ENCODE peak calls at places on chromosomes 11 and 22, in ten cellular contexts. P is NCI-H1436; Y is choroid plexus epithelial cell; B is T-helper 2 cell; T is HTR-8/SVneo; Q is cardiac fibroblast; F is A172; C is stimulated activated CD8-positive, alpha-beta memory T cell treated with anti-CD3 and anti-CD28 coated beads, Interleukin-15, amount 100 ng/mL, for 24 hours; U is T1000; L is A549. H is an unnamed sample.

GRCh38 chr22:46378499-46379300 is 43.2 kb downstream of the TRMU start:
- DNase-seq in P (no peak), Y (no peak), B (no peak), T (no peak), Q (no peak), F (no peak), C (no peak), U (no peak), L (no peak), H (no peak)

GRCh38 chr11:34356576-34356917 is 1.3 kb downstream of the ABTB2 start:
- DNase-seq in P (no peak), Y (peak; percentile 44), B (no peak), T (no peak), Q (peak; percentile 55), F (no peak), C (no peak), U (no peak), L (no peak), H (peak; percentile 60)

GRCh38 chr11:724063-724732 is 18.2 kb downstream of the EPS8L2 start:
- DNase-seq in P (no peak), Y (no peak), B (no peak), T (no peak), Q (no peak), F (no peak), C (no peak), U (no peak), L (no peak), H (no peak)

GRCh38 chr11:62842171-62842717 is 2.9 kb upstream of the WDR74 start:
- DNase-seq in P (no peak), Y (peak; percentile 29), B (no peak), T (no peak), Q (no peak), F (no peak), C (no peak), U (no peak), L (no peak), H (no peak)

GRCh38 chr11:94449437-94449836 is 44.2 kb downstream of the MRE11 start:
- DNase-seq in P (peak; percentile 2), Y (peak; percentile 82), B (no peak), T (no peak), Q (peak; percentile 97), F (peak; percentile 7), C (no peak), U (no peak), L (peak; percentile 13), H (peak; percentile 40)

GRCh38 chr11:86063536-86063935 is 5.3 kb downstream of the PICALM start:
- DNase-seq in P (no peak), Y (no peak), B (no peak), T (no peak), Q (peak; percentile 68), F (no peak), C (no peak), U (no peak), L (no peak), H (peak; percentile 52)

GRCh38 chr11:82365351-82365750 is 368.3 kb downstream of the FAM181B start:
- DNase-seq in P (no peak), Y (no peak), B (no peak), T (no peak), Q (no peak), F (no peak), C (no peak), U (no peak), L (no peak), H (no peak)

GRCh38 chr11:108890482-108891092 is 225.7 kb downstream of the DDX10 start:
- DNase-seq in P (peak; percentile 2), Y (peak; percentile 46), B (no peak), T (no peak), Q (no peak), F (no peak), C (no peak), U (no peak), L (no peak), H (no peak)

GRCh38 chr11:4085575-4085974 is 9.0 kb upstream of the RRM1 start:
- DNase-seq in P (no peak), Y (no peak), B (no peak), T (no peak), Q (no peak), F (no peak), C (no peak), U (no peak), L (no peak), H (no peak)

GRCh38 chr11:1323779-1324178 is 14.3 kb upstream of the TOLLIP start:
- DNase-seq in P (no peak), Y (no peak), B (no peak), T (no peak), Q (no peak), F (no peak), C (no peak), U (no peak), L (no peak), H (no peak)

GRCh38 chr11:110377451-110377850 is 52.3 kb upstream of the FDX1 start:
- DNase-seq in P (no peak), Y (no peak), B (no peak), T (no peak), Q (no peak), F (no peak), C (no peak), U (no peak), L (no peak), H (no peak)

GRCh38 chr11:111148953-111149352 is 96.6 kb upstream of the POU2AF2 start:
- DNase-seq in P (no peak), Y (peak; percentile 40), B (no peak), T (no peak), Q (peak; percentile 21), F (no peak), C (no peak), U (no peak), L (no peak), H (no peak)

GRCh38 chr11:118497831-118498230 is 29.4 kb upstream of the TTC36 start:
- DNase-seq in P (no peak), Y (peak; percentile 76), B (no peak), T (peak; percentile 58), Q (peak; percentile 56), F (peak; percentile 79), C (no peak), U (no peak), L (no peak), H (peak; percentile 62)

GRCh38 chr22:18078329-18079041 is 695 bp downstream of the PEX26 start:
- DNase-seq in P (no peak), Y (peak; percentile 30), B (peak; percentile 24), T (peak; percentile 11), Q (no peak), F (no peak), C (peak; percentile 29), U (no peak), L (peak; percentile 23), H (no peak)

GRCh38 chr11:106473089-106473722 is 395.7 kb downstream of the AASDHPPT start:
- DNase-seq in P (no peak), Y (peak; percentile 44), B (no peak), T (no peak), Q (peak; percentile 72), F (no peak), C (no peak), U (no peak), L (no peak), H (no peak)

GRCh38 chr11:18720086-18720810 is 5.7 kb downstream of the IGSF22 start:
- DNase-seq in P (no peak), Y (no peak), B (no peak), T (no peak), Q (no peak), F (no peak), C (no peak), U (no peak), L (no peak), H (peak; percentile 22)

GRCh38 chr11:9982127-9982795 is 311.8 kb downstream of the SBF2 start:
- DNase-seq in P (no peak), Y (peak; percentile 52), B (no peak), T (no peak), Q (peak; percentile 54), F (peak; percentile 57), C (no peak), U (no peak), L (no peak), H (peak; percentile 35)

GRCh38 chr11:103544874-103545273 is 435.6 kb downstream of the DYNC2H1 start:
- DNase-seq in P (no peak), Y (no peak), B (no peak), T (no peak), Q (no peak), F (peak; percentile 80), C (no peak), U (no peak), L (no peak), H (no peak)

GRCh38 chr11:78419327-78419726 is 1.7 kb upstream of the GAB2 start:
- DNase-seq in P (no peak), Y (peak; percentile 97), B (no peak), T (peak; percentile 21), Q (peak; percentile 99), F (peak; percentile 73), C (no peak), U (peak; percentile 52), L (peak; percentile 24), H (peak; percentile 92)

GRCh38 chr11:97956904-97957303 is 1063.8 kb upstream of the CNTN5 start:
- DNase-seq in P (no peak), Y (no peak), B (no peak), T (no peak), Q (no peak), F (no peak), C (no peak), U (no peak), L (no peak), H (no peak)

GRCh38 chr22:35956850-35957249 is 71.8 kb downstream of the RBFOX2 start:
- DNase-seq in P (no peak), Y (no peak), B (no peak), T (no peak), Q (no peak), F (no peak), C (no peak), U (no peak), L (no peak), H (no peak)

GRCh38 chr22:49295465-49295743 is 532.3 kb downstream of the BRD1 start:
- DNase-seq in P (peak; percentile 84), Y (no peak), B (no peak), T (no peak), Q (no peak), F (no peak), C (no peak), U (no peak), L (no peak), H (no peak)

GRCh38 chr22:37777122-37777687 is 30.5 kb upstream of the GCAT start:
- DNase-seq in P (no peak), Y (peak; percentile 58), B (no peak), T (no peak), Q (peak; percentile 91), F (peak; percentile 78), C (no peak), U (peak; percentile 80), L (no peak), H (peak; percentile 90)

GRCh38 chr11:125075900-125076317 is 12.8 kb downstream of the SLC37A2 start:
- DNase-seq in P (no peak), Y (no peak), B (no peak), T (no peak), Q (no peak), F (no peak), C (no peak), U (no peak), L (no peak), H (no peak)

GRCh38 chr11:5992604-5993251 is 5.9 kb upstream of the OR52L1 start:
- DNase-seq in P (no peak), Y (peak; percentile 18), B (no peak), T (peak; percentile 4), Q (peak; percentile 16), F (peak; percentile 17), C (no peak), U (no peak), L (peak; percentile 43), H (no peak)

GRCh38 chr11:94973099-94973968 is at the start of the genes CWC15 and KDM4D:
- DNase-seq in P (peak; percentile 93), Y (peak; percentile 95), B (peak; percentile 91), T (peak; percentile 96), Q (peak; percentile 94), F (peak; percentile 75), C (peak; percentile 83), U (peak; percentile 77), L (peak; percentile 89), H (peak; percentile 94)

GRCh38 chr11:99316761-99317475 is 296.2 kb downstream of the CNTN5 start:
- DNase-seq in P (no peak), Y (no peak), B (no peak), T (no peak), Q (no peak), F (peak; percentile 6), C (no peak), U (no peak), L (no peak), H (peak; percentile 5)

GRCh38 chr11:68546555-68546954 is 86.0 kb downstream of the PPP6R3 start:
- DNase-seq in P (no peak), Y (peak; percentile 46), B (no peak), T (peak; percentile 40), Q (peak; percentile 42), F (peak; percentile 44), C (no peak), U (no peak), L (peak; percentile 24), H (no peak)

H was measured in astrocyte of the spinal cord.